ENCODE peak calls at places on chromosomes 1 and 21, in ten cellular contexts. H is WTC11, E is heart left ventricle, X is HCT116, N is mammary epithelial cell, C is lower leg skin, J is A549, V is IMR-90, B is left lung, I is sigmoid colon. M is an unnamed sample.

GRCh38 chr1:2564006-2564814 is 8.0 kb downstream of the TNFRSF14 start:
- DNase-seq in H (no peak), E (no peak), X (no peak), N (no peak), C (no peak), J (no peak), V (no peak), B (no peak), I (no peak), M (peak)

GRCh38 chr1:94044891-94045290 is 76.1 kb downstream of the ABCA4 start:
- DNase-seq in H (no peak), E (no peak), X (no peak), N (no peak), C (no peak), J (no peak), V (no peak), B (no peak), I (no peak), M (no peak)

GRCh38 chr1:172360511-172360910 is 60.0 kb upstream of the C1orf105 start:
- DNase-seq in H (peak), E (no peak), X (no peak), N (peak), C (no peak), J (no peak), V (no peak), B (no peak), I (no peak), M (peak)

GRCh38 chr1:2043886-2044285 is 6.3 kb upstream of the PRKCZ start:
- DNase-seq in H (no peak), E (no peak), X (no peak), N (no peak), C (no peak), J (no peak), V (no peak), B (no peak), I (no peak), M (no peak)

GRCh38 chr1:76158126-76158525 is 83.6 kb downstream of the ST6GALNAC3 start:
- DNase-seq in H (no peak), E (no peak), X (peak), N (no peak), C (no peak), J (no peak), V (no peak), B (no peak), I (no peak), M (no peak)

GRCh38 chr1:92754000-92754787 is 30.7 kb downstream of the EVI5 start:
- DNase-seq in H (no peak), E (no peak), X (no peak), N (peak), C (no peak), J (no peak), V (peak), B (no peak), I (no peak), M (no peak)

GRCh38 chr1:240232548-240232947 is 140.9 kb downstream of the FMN2 start:
- DNase-seq in H (no peak), E (no peak), X (no peak), N (no peak), C (no peak), J (no peak), V (peak), B (no peak), I (no peak), M (no peak)

GRCh38 chr1:206503591-206504362 is 3.6 kb upstream of the RASSF5 start:
- DNase-seq in H (no peak), E (peak), X (peak), N (peak), C (peak), J (no peak), V (peak), B (no peak), I (peak), M (no peak)

GRCh38 chr1:152566681-152567080 is at the start of gene LCE3E:
- DNase-seq in H (no peak), E (no peak), X (no peak), N (peak), C (no peak), J (no peak), V (no peak), B (no peak), I (no peak), M (no peak)

GRCh38 chr1:155083865-155084721 is 5.5 kb downstream of the EFNA3 start:
- DNase-seq in H (no peak), E (no peak), X (no peak), N (peak), C (peak), J (no peak), V (no peak), B (peak), I (no peak), M (no peak)

GRCh38 chr1:12014141-12014981 is 4.9 kb upstream of the MIIP start:
- DNase-seq in H (no peak), E (no peak), X (no peak), N (peak), C (no peak), J (no peak), V (peak), B (peak), I (no peak), M (no peak)

GRCh38 chr1:235710665-235711064 is 61.1 kb upstream of the GNG4 start:
- DNase-seq in H (no peak), E (no peak), X (no peak), N (no peak), C (no peak), J (no peak), V (no peak), B (no peak), I (peak), M (no peak)

GRCh38 chr1:85584264-85584781 is 3.8 kb downstream of the CCN1 start:
- DNase-seq in H (no peak), E (no peak), X (no peak), N (peak), C (no peak), J (no peak), V (peak), B (no peak), I (no peak), M (no peak)

GRCh38 chr1:85581802-85582686 is 1.5 kb downstream of the CCN1 start:
- DNase-seq in H (peak), E (peak), X (no peak), N (peak), C (peak), J (no peak), V (peak), B (no peak), I (peak), M (no peak)

GRCh38 chr1:85582687-85583354 is 2.3 kb downstream of the CCN1 start:
- DNase-seq in H (no peak), E (no peak), X (no peak), N (peak), C (no peak), J (no peak), V (peak), B (no peak), I (no peak), M (no peak)

GRCh38 chr1:85584923-85585322 is 4.4 kb downstream of the CCN1 start:
- DNase-seq in H (no peak), E (no peak), X (no peak), N (no peak), C (no peak), J (no peak), V (peak), B (no peak), I (no peak), M (no peak)

DNA sequence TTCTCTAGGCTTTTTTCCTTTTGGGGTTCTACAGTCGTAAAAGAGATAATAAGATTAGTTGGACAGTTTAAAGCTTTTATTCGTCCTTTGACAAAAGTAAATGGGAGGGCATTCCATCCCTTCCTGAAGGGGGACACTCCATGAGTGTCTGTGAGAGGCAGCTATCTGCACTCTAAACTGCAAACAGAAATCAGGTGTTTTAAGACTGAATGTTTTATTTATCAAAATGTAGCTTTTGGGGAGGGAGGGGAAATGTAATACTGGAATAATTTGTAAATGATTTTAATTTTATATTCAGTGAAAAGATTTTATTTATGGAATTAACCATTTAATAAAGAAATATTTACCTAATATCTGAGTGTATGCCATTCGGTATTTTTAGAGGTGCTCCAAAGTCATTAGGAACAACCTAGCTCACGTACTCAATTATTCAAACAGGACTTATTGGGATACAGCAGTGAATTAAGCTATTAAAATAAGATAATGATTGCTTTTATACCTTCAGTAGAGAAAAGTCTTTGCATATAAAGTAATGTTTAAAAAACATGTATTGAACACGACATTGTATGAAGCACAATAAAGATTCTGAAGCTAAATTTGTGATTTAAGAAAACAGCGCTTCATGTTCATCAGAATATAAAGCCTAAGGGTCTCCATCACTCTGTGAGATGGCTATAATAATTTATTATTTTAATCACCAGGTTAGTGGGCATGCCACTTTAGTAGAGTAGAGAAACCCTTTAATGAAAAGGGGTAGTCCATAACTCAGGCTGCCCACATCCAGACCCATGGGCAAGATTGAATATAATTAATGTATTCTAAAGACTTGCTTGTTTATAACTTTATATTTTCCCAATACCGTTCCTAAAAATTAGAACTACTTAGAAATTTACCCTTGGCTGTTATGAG is 3.0 kb downstream of the CCN1 start:
- DNase-seq in H (no peak), E (no peak), X (no peak), N (no peak), C (no peak), J (no peak), V (peak), B (no peak), I (no peak), M (no peak)
- TF ChIP-seq CTCF in H (no peak), E (no peak), X (no peak), N (no peak), C (no peak), J (no peak), V (peak), B (no peak), I (no peak), M (no peak)

GRCh38 chr1:237677979-237678378 is 212.7 kb downstream of the ZP4 start:
- DNase-seq in H (no peak), E (no peak), X (no peak), N (peak), C (no peak), J (no peak), V (peak), B (no peak), I (no peak), M (no peak)
- TF ChIP-seq CTCF in H (no peak), E (peak), X (no peak), N (no peak), C (no peak), J (peak), V (peak), B (no peak), I (peak), M (peak)

GRCh38 chr1:210292276-210292851 is 36.3 kb upstream of the HHAT start:
- DNase-seq in H (peak), E (peak), X (peak), N (peak), C (peak), J (peak), V (no peak), B (peak), I (peak), M (peak)
- TF ChIP-seq CTCF in H (no peak), E (peak), X (peak), N (no peak), C (no peak), J (peak), V (no peak), B (peak), I (peak), M (peak)

GRCh38 chr1:247857069-247857985 is at the start of gene TRIM58:
- DNase-seq in H (peak), E (no peak), X (no peak), N (peak), C (peak), J (no peak), V (no peak), B (peak), I (peak), M (peak)
- TF ChIP-seq CTCF in H (peak), E (no peak), X (no peak), N (no peak), C (no peak), J (no peak), V (no peak), B (no peak), I (no peak), M (peak)

GRCh38 chr1:59638172-59638800 is 176.5 kb upstream of the HOOK1 start:
- DNase-seq in H (no peak), E (no peak), X (no peak), N (peak), C (no peak), J (no peak), V (peak), B (no peak), I (no peak), M (no peak)
- TF ChIP-seq CTCF in H (no peak), E (no peak), X (no peak), N (no peak), C (no peak), J (no peak), V (no peak), B (no peak), I (no peak), M (no peak)

DNA sequence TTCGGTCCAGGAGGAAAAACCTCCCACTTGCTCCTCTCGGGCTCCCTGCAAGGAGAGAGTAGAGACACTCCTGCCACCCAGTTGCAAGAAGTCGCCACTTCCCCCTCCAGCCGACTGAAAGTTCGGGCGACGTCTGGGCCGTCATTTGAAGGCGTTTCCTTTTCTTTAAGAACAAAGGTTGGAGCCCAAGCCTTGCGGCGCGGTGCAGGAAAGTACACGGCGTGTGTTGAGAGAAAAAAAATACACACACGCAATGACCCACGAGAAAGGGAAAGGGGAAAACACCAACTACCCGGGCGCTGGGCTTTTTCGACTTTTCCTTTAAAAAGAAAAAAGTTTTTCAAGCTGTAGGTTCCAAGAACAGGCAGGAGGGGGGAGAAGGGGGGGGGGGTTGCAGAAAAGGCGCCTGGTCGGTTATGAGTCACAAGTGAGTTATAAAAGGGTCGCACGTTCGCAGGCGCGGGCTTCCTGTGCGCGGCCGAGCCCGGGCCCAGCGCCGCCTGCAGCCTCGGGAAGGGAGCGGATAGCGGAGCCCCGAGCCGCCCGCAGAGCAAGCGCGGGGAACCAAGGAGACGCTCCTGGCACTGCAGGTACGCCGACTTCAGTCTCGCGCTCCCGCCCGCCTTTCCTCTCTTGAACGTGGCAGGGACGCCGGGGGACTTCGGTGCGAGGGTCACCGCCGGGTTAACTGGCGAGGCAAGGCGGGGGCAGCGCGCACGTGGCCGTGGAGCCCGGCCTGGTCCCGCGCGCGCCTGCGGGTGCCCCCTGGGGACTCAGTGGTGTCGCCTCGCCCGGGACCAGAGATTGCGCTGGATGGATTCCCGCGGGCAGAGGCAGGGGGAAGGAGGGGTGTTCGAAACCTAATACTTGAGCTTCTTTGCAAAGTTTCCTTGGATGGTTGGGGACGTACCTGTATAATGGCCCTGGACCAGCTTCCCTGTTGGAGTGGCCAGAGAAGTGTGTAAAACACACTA is 45.3 kb downstream of the MRPL39 start:
- DNase-seq in H (peak), E (peak), X (no peak), N (no peak), C (peak), J (no peak), V (peak), B (peak), I (peak), M (peak)
- TF ChIP-seq CTCF in H (no peak), E (no peak), X (no peak), N (no peak), C (no peak), J (no peak), V (peak), B (no peak), I (no peak), M (peak)

DNA sequence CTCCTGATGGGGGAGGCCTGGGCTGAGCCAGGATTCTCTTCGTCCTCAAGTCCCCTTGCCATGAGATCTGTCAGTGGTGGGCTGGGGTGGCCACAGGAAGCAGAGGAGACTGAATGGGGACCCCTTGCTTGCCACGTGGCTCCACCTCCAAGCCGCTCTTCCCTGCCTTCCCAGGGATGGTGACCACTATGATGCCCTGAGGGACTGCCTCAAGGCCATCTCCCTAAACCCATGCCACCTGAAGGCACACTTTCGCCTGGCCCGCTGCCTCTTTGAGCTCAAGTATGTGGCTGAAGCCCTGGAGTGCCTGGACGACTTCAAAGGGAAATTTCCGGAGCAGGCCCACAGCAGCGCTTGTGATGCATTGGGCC is 20.9 kb upstream of the TMEM222 start:
- DNase-seq in H (no peak), E (no peak), X (no peak), N (no peak), C (no peak), J (no peak), V (no peak), B (no peak), I (no peak), M (no peak)
- TF ChIP-seq CTCF in H (no peak), E (no peak), X (no peak), N (no peak), C (no peak), J (no peak), V (no peak), B (no peak), I (no peak), M (no peak)

GRCh38 chr1:203174324-203174985 is 1.2 kb downstream of the MYBPH start:
- DNase-seq in H (no peak), E (no peak), X (no peak), N (no peak), C (no peak), J (no peak), V (no peak), B (no peak), I (no peak), M (no peak)

GRCh38 chr1:203175237-203176181 is at the start of gene MYBPH:
- DNase-seq in H (no peak), E (peak), X (no peak), N (no peak), C (no peak), J (no peak), V (no peak), B (no peak), I (peak), M (no peak)

GRCh38 chr1:203172184-203173115 is 3.2 kb downstream of the MYBPH start:
- DNase-seq in H (peak), E (peak), X (no peak), N (peak), C (no peak), J (peak), V (peak), B (peak), I (peak), M (peak)

GRCh38 chr1:203173156-203173555 is 2.5 kb downstream of the MYBPH start:
- DNase-seq in H (no peak), E (no peak), X (no peak), N (no peak), C (no peak), J (no peak), V (no peak), B (no peak), I (no peak), M (no peak)

GRCh38 chr1:203173566-203173965 is 2.1 kb downstream of the MYBPH start:
- DNase-seq in H (no peak), E (no peak), X (no peak), N (no peak), C (no peak), J (no peak), V (no peak), B (no peak), I (no peak), M (no peak)
- TF ChIP-seq CTCF in H (no peak), E (no peak), X (no peak), N (no peak), C (no peak), J (no peak), V (no peak), B (no peak), I (no peak), M (no peak)

GRCh38 chr1:84757301-84757700 is 67.0 kb upstream of the SSX2IP start:
- DNase-seq in H (no peak), E (no peak), X (no peak), N (no peak), C (no peak), J (no peak), V (no peak), B (no peak), I (no peak), M (no peak)
- TF ChIP-seq CTCF in H (no peak), E (peak), X (no peak), N (peak), C (no peak), J (no peak), V (no peak), B (no peak), I (no peak), M (peak)

GRCh38 chr1:97010865-97011264 is 289.3 kb downstream of the PTBP2 start:
- DNase-seq in H (no peak), E (no peak), X (no peak), N (no peak), C (no peak), J (no peak), V (no peak), B (no peak), I (no peak), M (no peak)

GRCh38 chr1:97017895-97018294 is 296.3 kb downstream of the PTBP2 start:
- DNase-seq in H (peak), E (no peak), X (no peak), N (no peak), C (no peak), J (no peak), V (no peak), B (no peak), I (no peak), M (no peak)

GRCh38 chr1:97014426-97014825 is 292.8 kb downstream of the PTBP2 start:
- DNase-seq in H (no peak), E (no peak), X (no peak), N (no peak), C (no peak), J (no peak), V (no peak), B (no peak), I (no peak), M (no peak)

GRCh38 chr1:97008226-97008625 is 286.6 kb downstream of the PTBP2 start:
- DNase-seq in H (no peak), E (no peak), X (no peak), N (no peak), C (no peak), J (no peak), V (peak), B (no peak), I (no peak), M (no peak)

GRCh38 chr1:97013904-97014303 is 292.3 kb downstream of the PTBP2 start:
- DNase-seq in H (no peak), E (no peak), X (no peak), N (peak), C (no peak), J (no peak), V (peak), B (no peak), I (no peak), M (no peak)
- TF ChIP-seq CTCF in H (no peak), E (no peak), X (no peak), N (no peak), C (no peak), J (no peak), V (no peak), B (no peak), I (no peak), M (no peak)